ENCODE peak calls at places on chromosome 17, in eight cellular contexts. U is H1, B is type B pancreatic cell, Z is upper lobe of left lung, Y is brain microvascular endothelial cell, T is B cell, M is thoracic aorta, I is GM12865. J is an unnamed sample.
A peak's percentile ranks its signal among the peaks of the same experiment; 100 is the strongest.

GRCh38 chr17:64992325-64992802 is 64.2 kb downstream of the GNA13 start:
- DNase-seq in U (no peak), B (no peak), Z (no peak), Y (peak; percentile 18), T (no peak), M (no peak), I (no peak), J (no peak)

GRCh38 chr17:77164483-77165030 is 23.8 kb downstream of the SEC14L1 start:
- DNase-seq in U (no peak), B (no peak), Z (no peak), Y (no peak), T (no peak), M (no peak), I (no peak), J (no peak)

GRCh38 chr17:79779661-79780365 is 1.9 kb downstream of the CBX2 start:
- DNase-seq in U (no peak), B (no peak), Z (no peak), Y (no peak), T (no peak), M (no peak), I (no peak), J (no peak)

GRCh38 chr17:80959330-80960036 is 32.2 kb upstream of the CHMP6 start:
- DNase-seq in U (no peak), B (no peak), Z (peak; percentile 86), Y (no peak), T (no peak), M (peak; percentile 69), I (no peak), J (no peak)

GRCh38 chr17:16407911-16408588 is 7.3 kb upstream of the TRPV2 start:
- DNase-seq in U (peak; percentile 69), B (no peak), Z (no peak), Y (peak; percentile 52), T (peak; percentile 71), M (no peak), I (peak; percentile 98), J (no peak)

GRCh38 chr17:50686494-50687199 is 21.1 kb downstream of the ANKRD40 start:
- DNase-seq in U (no peak), B (no peak), Z (no peak), Y (peak; percentile 27), T (no peak), M (peak; percentile 89), I (no peak), J (no peak)

GRCh38 chr17:71342726-71343125 is 778.1 kb upstream of the SOX9 start:
- DNase-seq in U (no peak), B (no peak), Z (no peak), Y (no peak), T (no peak), M (no peak), I (no peak), J (no peak)

GRCh38 chr17:33981713-33982601 is 273.1 kb upstream of the CCL2 start:
- DNase-seq in U (no peak), B (no peak), Z (no peak), Y (no peak), T (no peak), M (no peak), I (no peak), J (no peak)

GRCh38 chr17:19753661-19754463 is 5.8 kb upstream of the ALDH3A1 start:
- DNase-seq in U (no peak), B (no peak), Z (no peak), Y (no peak), T (no peak), M (no peak), I (no peak), J (no peak)

GRCh38 chr17:4329838-4330237 is 36.6 kb downstream of the UBE2G1 start:
- DNase-seq in U (no peak), B (no peak), Z (no peak), Y (peak; percentile 89), T (no peak), M (no peak), I (no peak), J (no peak)

GRCh38 chr17:7561028-7561575 is 617 bp upstream of the SENP3 start:
- DNase-seq in U (peak; percentile 92), B (peak; percentile 91), Z (peak; percentile 95), Y (peak; percentile 84), T (peak; percentile 88), M (peak; percentile 70), I (peak; percentile 93), J (peak; percentile 83)

GRCh38 chr17:46046957-46047356 is 47.9 kb downstream of the STH start:
- DNase-seq in U (no peak), B (no peak), Z (no peak), Y (no peak), T (no peak), M (no peak), I (no peak), J (no peak)
- TF ChIP-seq CTCF in U (no peak), B (peak; percentile 33), Z (no peak), Y (no peak), T (no peak), M (no peak), I (no peak), J (no peak)

GRCh38 chr17:39576187-39576586 is 31.5 kb downstream of the NEUROD2 start:
- DNase-seq in U (peak; percentile 61), B (no peak), Z (no peak), Y (no peak), T (no peak), M (no peak), I (peak; percentile 9), J (no peak)
- TF ChIP-seq CTCF in U (peak; percentile 82), B (peak; percentile 78), Z (no peak), Y (peak; percentile 85), T (peak; percentile 56), M (peak; percentile 26), I (peak; percentile 59), J (peak; percentile 54)

GRCh38 chr17:41891135-41892065 is 26.2 kb upstream of the KLHL11 start:
- DNase-seq in U (no peak), B (no peak), Z (no peak), Y (no peak), T (no peak), M (no peak), I (no peak), J (no peak)

GRCh38 chr17:41893384-41893783 is 25.4 kb downstream of the ACLY start:
- DNase-seq in U (no peak), B (no peak), Z (no peak), Y (no peak), T (no peak), M (no peak), I (no peak), J (no peak)

GRCh38 chr17:41895617-41896016 is 23.1 kb downstream of the ACLY start:
- DNase-seq in U (no peak), B (no peak), Z (no peak), Y (no peak), T (no peak), M (no peak), I (no peak), J (no peak)

GRCh38 chr17:41894791-41895331 is 23.9 kb downstream of the ACLY start:
- DNase-seq in U (no peak), B (no peak), Z (no peak), Y (peak; percentile 55), T (no peak), M (no peak), I (no peak), J (no peak)

DNA sequence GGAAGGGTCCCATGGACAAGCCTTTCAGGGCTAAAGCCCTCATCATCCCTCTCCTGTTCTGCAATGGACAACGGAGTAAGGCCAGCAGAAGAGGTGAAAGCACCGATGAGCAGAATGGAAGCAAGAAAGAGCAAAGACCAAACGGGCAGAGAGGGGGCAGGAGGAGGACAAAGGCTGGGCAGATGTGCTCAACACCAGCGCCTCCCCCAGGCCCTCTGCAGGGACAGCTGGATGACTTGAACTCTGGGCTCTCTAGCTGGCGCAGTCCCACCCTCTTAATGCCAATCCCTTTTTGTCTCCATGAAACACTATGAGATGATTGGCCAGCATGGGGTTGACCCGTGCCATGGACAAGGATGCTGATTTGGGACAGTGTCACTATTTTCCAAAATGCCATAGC is 22.0 kb downstream of the ACLY start:
- DNase-seq in U (no peak), B (no peak), Z (no peak), Y (no peak), T (no peak), M (no peak), I (no peak), J (no peak)
- TF ChIP-seq CTCF in U (peak; percentile 51), B (no peak), Z (no peak), Y (peak; percentile 17), T (no peak), M (no peak), I (no peak), J (no peak)

GRCh38 chr17:59853168-59853918 is 39.4 kb downstream of the TUBD1 start:
- DNase-seq in U (no peak), B (no peak), Z (no peak), Y (peak; percentile 84), T (peak; percentile 51), M (no peak), I (peak; percentile 88), J (no peak)
- TF ChIP-seq CTCF in U (peak; percentile 65), B (peak; percentile 63), Z (no peak), Y (peak; percentile 80), T (peak; percentile 26), M (peak; percentile 9), I (peak; percentile 63), J (peak; percentile 25)

J was measured in CD14-positive monocyte.